ENCODE peak calls at places on chromosomes 1 and 21, in eight cellular contexts. A is AG09309, D is heart left ventricle, B is mucosa of descending colon, G is ELF-1, O is lower lobe of right lung, H is cardiac muscle cell, C is T47D. R is an unnamed sample.

GRCh38 chr1:152582647-152583046 is 2.3 kb upstream of the LCE3D start:
- DNase-seq in A (no peak), D (no peak), B (no peak), G (no peak), O (no peak), H (no peak), C (no peak), R (no peak)

GRCh38 chr1:204407314-204407971 is 4.2 kb downstream of the PPP1R15B start:
- DNase-seq in A (no peak), D (no peak), B (no peak), G (no peak), O (no peak), H (no peak), C (no peak), R (no peak)

GRCh38 chr1:178819123-178819522 is 51.8 kb downstream of the ANGPTL1 start:
- DNase-seq in A (no peak), D (no peak), B (no peak), G (peak; percentile 27), O (no peak), H (no peak), C (no peak), R (peak; percentile 63)

GRCh38 chr21:38950388-38951094 is 144.8 kb downstream of the ETS2 start:
- DNase-seq in A (peak; percentile 53), D (no peak), B (no peak), G (no peak), O (no peak), H (no peak), C (no peak), R (no peak)

GRCh38 chr1:112383759-112384370 is 12.1 kb upstream of the CTTNBP2NL start:
- DNase-seq in A (no peak), D (no peak), B (no peak), G (no peak), O (no peak), H (peak; percentile 72), C (no peak), R (no peak)

GRCh38 chr21:33419538-33420123 is 16.4 kb downstream of the IFNGR2 start:
- DNase-seq in A (no peak), D (no peak), B (no peak), G (no peak), O (peak; percentile 58), H (no peak), C (no peak), R (no peak)

GRCh38 chr1:167744901-167745300 is 23.1 kb downstream of the MPZL1 start:
- DNase-seq in A (no peak), D (no peak), B (no peak), G (no peak), O (no peak), H (no peak), C (no peak), R (no peak)

GRCh38 chr1:210151063-210151672 is 81.4 kb upstream of the SERTAD4 start:
- DNase-seq in A (no peak), D (no peak), B (no peak), G (no peak), O (no peak), H (no peak), C (peak; percentile 33), R (no peak)

GRCh38 chr1:182617734-182618288 is 13.6 kb upstream of the RGS16 start:
- DNase-seq in A (no peak), D (no peak), B (no peak), G (no peak), O (no peak), H (no peak), C (no peak), R (peak; percentile 74)

GRCh38 chr1:26697978-26698849 is 2.4 kb downstream of the ARID1A start:
- DNase-seq in A (peak; percentile 93), D (peak; percentile 65), B (peak; percentile 72), G (peak; percentile 68), O (peak; percentile 58), H (peak; percentile 82), C (peak; percentile 84), R (peak; percentile 72)

GRCh38 chr21:45248893-45249381 is 38.8 kb downstream of the POFUT2 start:
- DNase-seq in A (no peak), D (no peak), B (no peak), G (no peak), O (no peak), H (peak; percentile 53), C (no peak), R (peak; percentile 71)

GRCh38 chr1:206469933-206470691 is at the start of gene IKBKE:
- DNase-seq in A (peak; percentile 31), D (peak; percentile 48), B (peak; percentile 72), G (peak; percentile 61), O (peak; percentile 76), H (peak; percentile 67), C (peak; percentile 85), R (peak; percentile 88)

GRCh38 chr1:115454835-115455511 is 116.9 kb upstream of the NGF start:
- DNase-seq in A (no peak), D (peak; percentile 41), B (no peak), G (peak; percentile 41), O (peak; percentile 53), H (no peak), C (no peak), R (no peak)

GRCh38 chr1:47371016-47371517 is 37.5 kb downstream of the CMPK1 start:
- DNase-seq in A (no peak), D (no peak), B (no peak), G (no peak), O (no peak), H (no peak), C (no peak), R (no peak)

GRCh38 chr1:155241069-155241679 is 14.1 kb downstream of the ENTREP3 start:
- DNase-seq in A (no peak), D (peak; percentile 76), B (no peak), G (peak; percentile 67), O (no peak), H (peak; percentile 80), C (peak; percentile 92), R (peak; percentile 89)

GRCh38 chr1:151542710-151543129 is 2.6 kb downstream of the TUFT1 start:
- DNase-seq in A (peak; percentile 87), D (no peak), B (no peak), G (no peak), O (no peak), H (no peak), C (peak; percentile 57), R (no peak)

GRCh38 chr1:153437236-153437635 is 20.9 kb downstream of the S100A7A start:
- DNase-seq in A (no peak), D (no peak), B (no peak), G (no peak), O (no peak), H (no peak), C (no peak), R (no peak)

GRCh38 chr1:203268901-203269653 is 36.2 kb upstream of the BTG2 start:
- DNase-seq in A (peak; percentile 46), D (no peak), B (no peak), G (peak; percentile 71), O (no peak), H (peak; percentile 85), C (peak; percentile 87), R (peak; percentile 78)

GRCh38 chr1:174008979-174009378 is 13.2 kb downstream of the RC3H1 start:
- DNase-seq in A (no peak), D (no peak), B (no peak), G (no peak), O (no peak), H (no peak), C (no peak), R (no peak)

GRCh38 chr1:15592285-15592684 is 7.4 kb upstream of the AGMAT start:
- DNase-seq in A (no peak), D (no peak), B (no peak), G (no peak), O (no peak), H (no peak), C (no peak), R (no peak)

GRCh38 chr1:167223144-167224103 is 2.7 kb downstream of the POU2F1 start:
- DNase-seq in A (no peak), D (no peak), B (no peak), G (no peak), O (no peak), H (no peak), C (no peak), R (no peak)

GRCh38 chr1:111271464-111271801 is 19.2 kb upstream of the CHIA start:
- DNase-seq in A (no peak), D (no peak), B (no peak), G (peak; percentile 19), O (no peak), H (no peak), C (no peak), R (peak; percentile 53)

GRCh38 chr1:198268784-198269183 is 112.0 kb downstream of the NEK7 start:
- DNase-seq in A (no peak), D (no peak), B (no peak), G (no peak), O (no peak), H (no peak), C (no peak), R (no peak)

GRCh38 chr1:213724640-213725536 is 262.9 kb upstream of the PROX1 start:
- DNase-seq in A (peak; percentile 1), D (no peak), B (no peak), G (no peak), O (no peak), H (no peak), C (peak; percentile 36), R (no peak)

GRCh38 chr21:43818685-43819084 is 29.3 kb downstream of the RRP1 start:
- DNase-seq in A (no peak), D (no peak), B (no peak), G (no peak), O (peak; percentile 14), H (no peak), C (no peak), R (no peak)

GRCh38 chr1:211975152-211975941 is 60.0 kb downstream of the INTS7 start:
- DNase-seq in A (peak; percentile 10), D (no peak), B (no peak), G (no peak), O (no peak), H (no peak), C (no peak), R (no peak)

GRCh38 chr1:40439247-40439646 is 11.0 kb upstream of the ZFP69B start:
- DNase-seq in A (no peak), D (no peak), B (no peak), G (no peak), O (no peak), H (no peak), C (no peak), R (no peak)

GRCh38 chr1:229624906-229625871 is 733 bp downstream of the TAF5L start:
- DNase-seq in A (no peak), D (peak; percentile 47), B (peak; percentile 81), G (peak; percentile 55), O (peak; percentile 79), H (peak; percentile 69), C (peak; percentile 77), R (peak; percentile 84)

GRCh38 chr1:246417152-246417812 is 89.8 kb downstream of the SMYD3 start:
- DNase-seq in A (no peak), D (no peak), B (no peak), G (no peak), O (no peak), H (no peak), C (no peak), R (no peak)

GRCh38 chr1:168637350-168637991 is 61.1 kb downstream of the XCL1 start:
- DNase-seq in A (peak; percentile 10), D (no peak), B (no peak), G (peak; percentile 11), O (no peak), H (peak; percentile 62), C (peak; percentile 66), R (no peak)

GRCh38 chr1:194709439-194709838 is 1523.0 kb upstream of the B3GALT2 start:
- DNase-seq in A (no peak), D (no peak), B (no peak), G (no peak), O (no peak), H (no peak), C (no peak), R (no peak)

GRCh38 chr1:175978476-175978875 is 228.6 kb downstream of the COP1 start:
- DNase-seq in A (no peak), D (no peak), B (no peak), G (no peak), O (no peak), H (no peak), C (no peak), R (no peak)

GRCh38 chr21:39381009-39381408 is 32.1 kb upstream of the HMGN1 start:
- DNase-seq in A (no peak), D (no peak), B (no peak), G (no peak), O (no peak), H (no peak), C (peak; percentile 39), R (no peak)

GRCh38 chr21:43643193-43643592 is 16.1 kb downstream of the HSF2BP start:
- DNase-seq in A (no peak), D (no peak), B (no peak), G (no peak), O (no peak), H (peak; percentile 52), C (no peak), R (no peak)

R was measured in endodermal cell.